ENCODE peak calls at places on chromosome 2, in nine cellular contexts. L is lower lobe of right lung, Y is HEK293T, F is memory B cell, I is chondrocyte, V is PC-9, C is CD14-positive monocyte, Q is HTR-8/SVneo, G is activated T-helper 1 cell treated with Interleukin-2 at 50 U/mL for 16 hours. T is an unnamed sample.
A peak's percentile ranks its signal among the peaks of the same experiment; 100 is the strongest.

GRCh38 chr2:12915792-12916191 is 199.1 kb downstream of the TRIB2 start:
- DNase-seq in Y (no peak), C (no peak), G (no peak), Q (no peak), L (no peak), I (no peak), F (no peak), V (no peak), T (no peak)

GRCh38 chr2:102581911-102582310 is 37.4 kb upstream of the SLC9A2 start:
- DNase-seq in L (no peak), I (no peak), Y (no peak), C (no peak), F (no peak), V (no peak), G (no peak), Q (no peak), T (no peak)

GRCh38 chr2:95573866-95574265 is 17.9 kb upstream of the TRIM43 start:
- DNase-seq in Y (no peak), F (no peak), Q (no peak), G (no peak), I (no peak), L (no peak), V (no peak), C (no peak), T (no peak)

GRCh38 chr2:191656389-191656788 is 21.5 kb upstream of the NABP1 start:
- DNase-seq in V (no peak), F (no peak), I (no peak), Y (no peak), Q (no peak), C (no peak), L (no peak), G (no peak), T (peak; percentile 58)

GRCh38 chr2:204625135-204625534 is 79.9 kb downstream of the PARD3B start:
- DNase-seq in Y (no peak), Q (no peak), G (no peak), C (no peak), L (no peak), F (no peak), V (no peak), I (no peak), T (no peak)

GRCh38 chr2:223260681-223261080 is 208.7 kb downstream of the KCNE4 start:
- DNase-seq in Y (no peak), I (no peak), C (no peak), F (no peak), V (no peak), G (no peak), L (no peak), Q (peak; percentile 11), T (no peak)

GRCh38 chr2:2748399-2749205 is 417.5 kb upstream of the MYT1L start:
- DNase-seq in Q (no peak), V (no peak), G (no peak), I (no peak), C (no peak), Y (no peak), L (no peak), F (no peak), T (no peak)

GRCh38 chr2:188909036-188909435 is 65.1 kb upstream of the COL3A1 start:
- DNase-seq in Q (no peak), G (no peak), V (no peak), F (no peak), I (no peak), C (no peak), Y (no peak), L (no peak), T (no peak)

GRCh38 chr2:241859436-241860183 is 916 bp upstream of the PDCD1 start:
- DNase-seq in V (no peak), Y (no peak), G (no peak), F (peak; percentile 59), C (peak; percentile 43), I (peak; percentile 63), Q (no peak), L (peak; percentile 47), T (no peak)

GRCh38 chr2:31081497-31081896 is 56.7 kb downstream of the GALNT14 start:
- DNase-seq in V (no peak), I (no peak), Y (no peak), G (no peak), L (no peak), Q (no peak), C (no peak), F (no peak), T (no peak)

GRCh38 chr2:189163889-189164288 is 15.7 kb downstream of the COL5A2 start:
- DNase-seq in L (no peak), F (no peak), I (no peak), Y (no peak), C (no peak), G (no peak), V (no peak), Q (peak; percentile 45), T (peak; percentile 78)

GRCh38 chr2:218727502-218728165 is 17.0 kb downstream of the TTLL4 start:
- DNase-seq in L (no peak), I (no peak), Q (no peak), Y (no peak), F (no peak), V (no peak), C (no peak), G (no peak), T (no peak)

GRCh38 chr2:43171789-43172188 is 54.6 kb downstream of the ZFP36L2 start:
- DNase-seq in Q (peak; percentile 51), Y (no peak), F (no peak), I (no peak), G (no peak), C (no peak), V (peak; percentile 60), L (no peak), T (no peak)

GRCh38 chr2:195168369-195168768 is 488.7 kb upstream of the SLC39A10 start:
- DNase-seq in V (no peak), L (no peak), Y (no peak), Q (no peak), I (no peak), G (no peak), C (no peak), F (no peak), T (no peak)

GRCh38 chr2:205680067-205680466 is 2.2 kb upstream of the NRP2 start:
- DNase-seq in I (no peak), V (peak; percentile 56), L (no peak), G (peak; percentile 5), Q (peak; percentile 67), Y (peak; percentile 83), F (peak; percentile 46), C (no peak), T (peak; percentile 89)

GRCh38 chr2:208320686-208321085 is 54.6 kb downstream of the PIKFYVE start:
- DNase-seq in L (no peak), F (peak; percentile 26), C (no peak), Q (no peak), V (no peak), Y (no peak), G (no peak), I (no peak), T (no peak)

GRCh38 chr2:221153226-221153625 is 418.9 kb downstream of the EPHA4 start:
- DNase-seq in Q (no peak), I (no peak), F (no peak), G (no peak), L (no peak), C (no peak), V (no peak), Y (no peak), T (no peak)

GRCh38 chr2:140882671-140883620 is 1247.9 kb downstream of the LRP1B start:
- DNase-seq in V (no peak), G (no peak), Y (no peak), L (no peak), F (no peak), C (no peak), Q (no peak), I (no peak), T (no peak)

GRCh38 chr2:98453531-98453930 is 8.9 kb downstream of the INPP4A start:
- DNase-seq in I (no peak), C (no peak), Y (no peak), V (no peak), L (no peak), G (no peak), F (no peak), Q (no peak), T (no peak)

GRCh38 chr2:69159988-69160387 is 147.0 kb downstream of the ANTXR1 start:
- DNase-seq in F (no peak), V (peak; percentile 56), I (no peak), L (no peak), Q (no peak), C (no peak), G (no peak), Y (no peak), T (peak; percentile 86)

GRCh38 chr2:128602038-128602698 is 283.5 kb upstream of the HS6ST1 start:
- DNase-seq in G (no peak), L (peak; percentile 24), V (no peak), I (peak; percentile 66), C (peak; percentile 26), Y (no peak), F (no peak), Q (no peak), T (no peak)

GRCh38 chr2:147630585-147630984 is 214.2 kb upstream of the ACVR2A start:
- DNase-seq in C (peak; percentile 69), V (no peak), L (no peak), I (no peak), G (no peak), F (no peak), Q (no peak), Y (no peak), T (peak; percentile 17)

GRCh38 chr2:46858697-46859080 is 56.9 kb downstream of the MCFD2 start:
- DNase-seq in C (no peak), Y (no peak), L (no peak), F (no peak), Q (no peak), I (no peak), V (no peak), G (no peak), T (peak; percentile 55)

GRCh38 chr2:200308001-200308400 is 1.5 kb downstream of the SPATS2L start:
- DNase-seq in I (no peak), C (no peak), Q (no peak), G (no peak), V (no peak), F (no peak), Y (no peak), L (no peak), T (no peak)

GRCh38 chr2:21008014-21008789 is 35.7 kb downstream of the APOB start:
- DNase-seq in Y (no peak), V (no peak), L (no peak), Q (no peak), I (no peak), F (no peak), C (no peak), G (no peak), T (no peak)

GRCh38 chr2:227267406-227268115 is 57.5 kb upstream of the MFF start:
- DNase-seq in F (no peak), L (no peak), I (no peak), V (no peak), Q (peak; percentile 10), Y (no peak), G (no peak), C (no peak), T (no peak)

GRCh38 chr2:218961651-218962570 is 2.4 kb downstream of the CDK5R2 start:
- DNase-seq in G (no peak), F (no peak), I (no peak), C (peak; percentile 22), L (no peak), Q (no peak), Y (no peak), V (no peak), T (no peak)

GRCh38 chr2:151851761-151852160 is 23.5 kb upstream of the ARL5A start:
- DNase-seq in I (no peak), Q (no peak), G (no peak), Y (peak; percentile 35), C (no peak), V (peak; percentile 6), F (no peak), L (no peak), T (no peak)

GRCh38 chr2:154013514-154013913 is 141.8 kb downstream of the GALNT13 start:
- DNase-seq in G (no peak), C (no peak), Y (no peak), V (no peak), L (no peak), Q (no peak), I (no peak), F (no peak), T (no peak)

GRCh38 chr2:26035110-26035728 is 1.3 kb downstream of the RAB10 start:
- DNase-seq in G (no peak), V (no peak), Q (no peak), I (no peak), F (no peak), L (no peak), C (no peak), Y (no peak), T (no peak)

GRCh38 chr2:231287696-231288095 is 89.3 kb downstream of the ARMC9 start:
- DNase-seq in C (no peak), I (no peak), V (no peak), G (no peak), Y (no peak), L (no peak), F (no peak), Q (no peak), T (no peak)